ENCODE peak calls at places on chromosome 18, in six cellular contexts. C, X, R, Y, O and A are unnamed samples.

GRCh38 chr18:67875936-67876335 is 359.4 kb upstream of the DSEL start:
- DNase-seq in R (no peak), Y (no peak), C (no peak), O (no peak), X (no peak), A (no peak)

GRCh38 chr18:47975701-47976100 is 45.2 kb upstream of the SMAD2 start:
- DNase-seq in X (no peak), R (no peak), O (no peak), C (no peak), Y (no peak), A (no peak)

GRCh38 chr18:75305984-75306383 is 95.4 kb downstream of the TSHZ1 start:
- DNase-seq in C (no peak), R (no peak), Y (no peak), O (no peak), X (no peak), A (no peak)

GRCh38 chr18:74501386-74501785 is 5.2 kb downstream of the CNDP2 start:
- DNase-seq in R (no peak), Y (no peak), O (no peak), C (no peak), X (no peak), A (no peak)

GRCh38 chr18:69649678-69650077 is 249.0 kb downstream of the DOK6 start:
- DNase-seq in Y (no peak), C (no peak), R (no peak), O (no peak), X (no peak), A (no peak)

GRCh38 chr18:2337552-2338141 is 233.7 kb downstream of the METTL4 start:
- DNase-seq in O (peak; percentile 16), R (no peak), C (no peak), X (no peak), Y (no peak), A (peak; percentile 52)

GRCh38 chr18:53191634-53192033 is 851.6 kb downstream of the DCC start:
- DNase-seq in X (no peak), C (no peak), R (no peak), Y (no peak), O (no peak), A (no peak)

GRCh38 chr18:78123926-78124797 is 855.5 kb upstream of the SALL3 start:
- DNase-seq in O (no peak), R (no peak), C (no peak), X (no peak), Y (no peak), A (no peak)

GRCh38 chr18:56321470-56321869 is 316.9 kb downstream of the TXNL1 start:
- DNase-seq in O (no peak), R (no peak), Y (no peak), X (no peak), C (no peak), A (no peak)

GRCh38 chr18:48841381-48842258 is 109.1 kb downstream of the SMAD7 start:
- DNase-seq in R (no peak), O (no peak), C (no peak), Y (no peak), X (no peak), A (no peak)

GRCh38 chr18:59232309-59233016 is 12.5 kb downstream of the GRP start:
- DNase-seq in O (no peak), C (no peak), R (no peak), X (no peak), Y (no peak), A (no peak)

GRCh38 chr18:21684731-21685130 is 19.8 kb downstream of the ABHD3 start:
- DNase-seq in R (no peak), O (no peak), X (no peak), Y (no peak), C (no peak), A (no peak)

GRCh38 chr18:54713386-54713785 is 114.9 kb upstream of the RAB27B start:
- DNase-seq in C (no peak), X (no peak), O (no peak), Y (no peak), R (no peak), A (no peak)

GRCh38 chr18:79868168-79868784 is 70.5 kb downstream of the KCNG2 start:
- DNase-seq in R (no peak), X (no peak), Y (no peak), O (no peak), C (no peak), A (no peak)

GRCh38 chr18:65016631-65017371 is 734.0 kb upstream of the CDH7 start:
- DNase-seq in C (no peak), X (no peak), O (no peak), R (no peak), Y (no peak), A (no peak)

GRCh38 chr18:45626330-45627203 is 11.3 kb downstream of the SLC14A2 start:
- DNase-seq in C (peak; percentile 61), Y (no peak), X (no peak), O (no peak), R (peak; percentile 52), A (no peak)

GRCh38 chr18:62128157-62128556 is 58.7 kb downstream of the PIGN start:
- DNase-seq in R (peak; percentile 57), C (peak; percentile 49), X (no peak), Y (no peak), O (no peak), A (no peak)

GRCh38 chr18:79786781-79787526 is 10.8 kb upstream of the KCNG2 start:
- DNase-seq in X (no peak), C (no peak), R (no peak), Y (no peak), O (no peak), A (no peak)

GRCh38 chr18:48959921-48960920 is 9.5 kb upstream of the SMAD7 start:
- DNase-seq in O (no peak), Y (no peak), R (no peak), C (peak; percentile 70), X (no peak), A (no peak)